ENCODE peak calls at places on chromosomes 3 and 15, in six cellular contexts. One of them, this sample, is unnamed.
A peak's percentile ranks its signal among the peaks of the same experiment; 100 is the strongest.

GRCh38 chr3:33645060-33645841 is 72.8 kb downstream of the CLASP2 start:
- DNase-seq in fibroblast of lung: peak; percentile 40
- DNase-seq in RWPE1: peak; percentile 8
- DNase-seq in lung: no peak
- DNase-seq in substantia nigra: no peak
- DNase-seq in keratinocyte: no peak
- DNase-seq in this sample: no peak

GRCh38 chr3:112327371-112327951 is 5.5 kb upstream of the CD200 start:
- DNase-seq in RWPE1: peak; percentile 45
- DNase-seq in substantia nigra: no peak
- DNase-seq in fibroblast of lung: peak; percentile 77
- DNase-seq in keratinocyte: peak; percentile 17
- DNase-seq in lung: no peak
- DNase-seq in this sample: peak; percentile 18

GRCh38 chr15:40029979-40030893 is 8.7 kb downstream of the SRP14 start:
- DNase-seq in keratinocyte: no peak
- DNase-seq in RWPE1: no peak
- DNase-seq in fibroblast of lung: peak; percentile 28
- DNase-seq in substantia nigra: no peak
- DNase-seq in lung: no peak
- DNase-seq in this sample: no peak

GRCh38 chr3:27166888-27167287 is 202.3 kb downstream of the NEK10 start:
- DNase-seq in substantia nigra: no peak
- DNase-seq in lung: no peak
- DNase-seq in RWPE1: peak; percentile 6
- DNase-seq in keratinocyte: peak; percentile 5
- DNase-seq in fibroblast of lung: peak; percentile 91
- DNase-seq in this sample: peak; percentile 58

GRCh38 chr3:27680517-27681246 is 41.4 kb downstream of the EOMES start:
- DNase-seq in substantia nigra: no peak
- DNase-seq in lung: no peak
- DNase-seq in RWPE1: no peak
- DNase-seq in fibroblast of lung: no peak
- DNase-seq in keratinocyte: no peak
- DNase-seq in this sample: no peak

GRCh38 chr15:33310481-33311311 is at the start of gene RYR3:
- DNase-seq in lung: no peak
- DNase-seq in RWPE1: no peak
- DNase-seq in substantia nigra: peak; percentile 47
- DNase-seq in keratinocyte: no peak
- DNase-seq in fibroblast of lung: peak; percentile 9
- DNase-seq in this sample: no peak

GRCh38 chr3:15217011-15217671 is 11.1 kb downstream of the CAPN7 start:
- DNase-seq in fibroblast of lung: no peak
- DNase-seq in keratinocyte: no peak
- DNase-seq in lung: no peak
- DNase-seq in RWPE1: no peak
- DNase-seq in substantia nigra: no peak
- DNase-seq in this sample: no peak

GRCh38 chr3:111392911-111393351 is 149.1 kb upstream of the CD96 start:
- DNase-seq in fibroblast of lung: no peak
- DNase-seq in keratinocyte: no peak
- DNase-seq in lung: no peak
- DNase-seq in substantia nigra: no peak
- DNase-seq in RWPE1: no peak
- DNase-seq in this sample: peak; percentile 95

GRCh38 chr3:29922990-29923746 is 642.3 kb downstream of the RBMS3 start:
- DNase-seq in lung: no peak
- DNase-seq in substantia nigra: no peak
- DNase-seq in fibroblast of lung: peak; percentile 95
- DNase-seq in keratinocyte: peak; percentile 30
- DNase-seq in RWPE1: peak; percentile 2
- DNase-seq in this sample: peak; percentile 98

GRCh38 chr3:10099030-10099429 is 9.0 kb downstream of the FANCD2OS start:
- DNase-seq in substantia nigra: no peak
- DNase-seq in lung: no peak
- DNase-seq in fibroblast of lung: no peak
- DNase-seq in RWPE1: no peak
- DNase-seq in keratinocyte: no peak
- DNase-seq in this sample: no peak

GRCh38 chr3:157311633-157312365 is 124.9 kb upstream of the PTX3 start:
- DNase-seq in fibroblast of lung: peak; percentile 98
- DNase-seq in lung: no peak
- DNase-seq in substantia nigra: no peak
- DNase-seq in keratinocyte: no peak
- DNase-seq in RWPE1: no peak
- DNase-seq in this sample: no peak

GRCh38 chr15:63983071-63983711 is 63.1 kb downstream of the DAPK2 start:
- DNase-seq in fibroblast of lung: no peak
- DNase-seq in lung: no peak
- DNase-seq in RWPE1: no peak
- DNase-seq in substantia nigra: no peak
- DNase-seq in keratinocyte: no peak
- DNase-seq in this sample: no peak

GRCh38 chr3:149765762-149766334 is 13.6 kb upstream of the COMMD2 start:
- DNase-seq in keratinocyte: no peak
- DNase-seq in fibroblast of lung: peak; percentile 67
- DNase-seq in substantia nigra: no peak
- DNase-seq in lung: no peak
- DNase-seq in RWPE1: peak; percentile 9
- DNase-seq in this sample: no peak

GRCh38 chr3:138935864-138936762 is 10.8 kb downstream of the FOXL2 start:
- DNase-seq in lung: peak; percentile 67
- DNase-seq in keratinocyte: no peak
- DNase-seq in fibroblast of lung: peak; percentile 50
- DNase-seq in RWPE1: peak; percentile 75
- DNase-seq in substantia nigra: peak; percentile 59
- DNase-seq in this sample: no peak

GRCh38 chr15:94306700-94307650 is 75.6 kb downstream of the MCTP2 start:
- DNase-seq in RWPE1: peak; percentile 53
- DNase-seq in substantia nigra: no peak
- DNase-seq in fibroblast of lung: no peak
- DNase-seq in keratinocyte: no peak
- DNase-seq in lung: no peak
- DNase-seq in this sample: no peak

GRCh38 chr15:37081985-37082384 is 18.4 kb downstream of the MEIS2 start:
- DNase-seq in keratinocyte: no peak
- DNase-seq in RWPE1: no peak
- DNase-seq in lung: no peak
- DNase-seq in substantia nigra: no peak
- DNase-seq in fibroblast of lung: no peak
- DNase-seq in this sample: no peak
- H3K27ac ChIP-seq in keratinocyte: no peak overlapping the region
- H3K27ac ChIP-seq in RWPE1: no peak overlapping the region
- H3K27ac ChIP-seq in lung: no peak overlapping the region
- H3K27ac ChIP-seq in substantia nigra: no peak overlapping the region
- H3K27ac ChIP-seq in fibroblast of lung: no peak overlapping the region
- H3K27ac ChIP-seq in this sample: no peak overlapping the region

GRCh38 chr15:45376300-45376928 is 1.9 kb downstream of the GATM start:
- DNase-seq in RWPE1: no peak
- DNase-seq in keratinocyte: no peak
- DNase-seq in fibroblast of lung: no peak
- DNase-seq in lung: no peak
- DNase-seq in substantia nigra: peak; percentile 44
- DNase-seq in this sample: no peak
- H3K27ac ChIP-seq in RWPE1: no peak overlapping the region
- H3K27ac ChIP-seq in keratinocyte: no peak overlapping the region
- H3K27ac ChIP-seq in fibroblast of lung: no peak overlapping the region
- H3K27ac ChIP-seq in lung: no peak overlapping the region
- H3K27ac ChIP-seq in substantia nigra: peak overlapping the region; percentile 98
- H3K27ac ChIP-seq in this sample: no peak overlapping the region

DNA sequence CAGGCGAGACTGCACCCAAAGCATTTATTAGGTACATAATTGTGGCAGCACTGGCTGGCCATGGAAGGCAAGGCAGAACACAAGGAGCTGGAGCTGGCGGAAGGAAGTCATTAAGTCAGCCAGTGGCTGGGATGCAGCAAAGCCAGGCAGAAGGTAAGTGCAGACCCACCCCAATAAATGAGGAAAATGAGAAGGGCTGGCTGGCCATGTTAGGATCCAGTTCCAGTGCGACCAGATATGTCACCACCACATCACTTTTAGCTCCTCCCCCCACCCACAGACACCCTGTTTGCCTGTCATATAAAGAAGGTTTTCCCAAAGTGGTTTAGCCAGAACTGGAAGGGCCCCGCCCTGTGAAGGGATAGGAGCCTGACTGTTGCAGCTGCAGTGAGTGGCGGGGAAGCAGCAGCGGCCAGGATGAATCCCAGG is at the start of gene FURIN:
- DNase-seq in fibroblast of lung: no peak
- DNase-seq in substantia nigra: no peak
- DNase-seq in lung: no peak
- DNase-seq in RWPE1: no peak
- DNase-seq in keratinocyte: no peak
- DNase-seq in this sample: no peak
- H3K27ac ChIP-seq in fibroblast of lung: peak within 1 kb of the TSS; percentile 17
- H3K27ac ChIP-seq in substantia nigra: peak within 1 kb of the TSS; percentile 29
- H3K27ac ChIP-seq in lung: peak within 1 kb of the TSS; percentile 89
- H3K27ac ChIP-seq in RWPE1: peak within 1 kb of the TSS; percentile 88
- H3K27ac ChIP-seq in keratinocyte: peak within 1 kb of the TSS; percentile 92
- H3K27ac ChIP-seq in this sample: peak within 1 kb of the TSS; percentile 89

DNA sequence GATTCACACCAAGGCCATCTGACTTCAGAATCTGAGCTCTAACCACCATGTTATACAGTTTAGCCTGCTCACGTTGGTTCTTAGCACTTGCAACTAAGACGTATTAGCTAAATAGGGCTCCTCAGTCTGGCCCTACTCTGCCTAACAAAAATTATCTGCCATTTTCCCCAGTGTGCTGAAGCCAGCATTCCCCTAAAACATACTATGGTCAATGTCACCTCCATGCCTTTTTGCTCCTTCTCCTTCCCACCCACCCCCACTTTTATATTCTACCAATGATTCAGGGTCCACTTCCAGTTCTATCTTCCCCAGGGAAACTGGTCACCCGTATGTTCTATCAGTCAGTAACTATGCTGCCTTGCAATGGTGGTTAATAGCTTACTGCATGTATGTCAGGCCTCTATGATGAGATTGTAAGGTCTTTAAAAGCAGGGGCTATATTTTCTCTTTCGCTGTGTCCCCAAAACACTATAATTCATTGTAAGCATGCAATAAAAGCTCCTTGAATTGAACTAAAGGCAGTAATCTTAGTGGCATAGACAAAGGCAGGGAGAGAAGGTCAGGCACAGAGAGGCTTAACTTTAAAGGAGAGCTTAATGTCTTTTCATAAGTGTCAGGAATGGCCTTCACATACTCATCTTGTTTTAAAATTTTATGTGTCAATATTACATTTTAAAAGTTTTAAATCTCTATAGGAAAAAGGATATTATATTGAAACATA is 23.3 kb downstream of the POPDC2 start:
- DNase-seq in fibroblast of lung: no peak
- DNase-seq in lung: no peak
- DNase-seq in keratinocyte: no peak
- DNase-seq in substantia nigra: no peak
- DNase-seq in RWPE1: no peak
- DNase-seq in this sample: no peak
- H3K27ac ChIP-seq in fibroblast of lung: peak overlapping the region; percentile 90
- H3K27ac ChIP-seq in lung: peak overlapping the region; percentile 15
- H3K27ac ChIP-seq in keratinocyte: no peak overlapping the region
- H3K27ac ChIP-seq in substantia nigra: no peak overlapping the region
- H3K27ac ChIP-seq in RWPE1: no peak overlapping the region
- H3K27ac ChIP-seq in this sample: peak overlapping the region; percentile 94

GRCh38 chr15:43102181-43102580 is 3.7 kb downstream of the UBR1 start:
- DNase-seq in fibroblast of lung: no peak
- DNase-seq in substantia nigra: no peak
- DNase-seq in lung: no peak
- DNase-seq in keratinocyte: no peak
- DNase-seq in RWPE1: no peak
- DNase-seq in this sample: no peak

GRCh38 chr15:43104426-43104825 is 1.4 kb downstream of the UBR1 start:
- DNase-seq in RWPE1: peak; percentile 55
- DNase-seq in substantia nigra: no peak
- DNase-seq in fibroblast of lung: no peak
- DNase-seq in lung: no peak
- DNase-seq in keratinocyte: no peak
- DNase-seq in this sample: no peak

GRCh38 chr15:43105077-43105769 is 615 bp downstream of the UBR1 start:
- DNase-seq in lung: no peak
- DNase-seq in keratinocyte: no peak
- DNase-seq in RWPE1: peak; percentile 40
- DNase-seq in fibroblast of lung: no peak
- DNase-seq in substantia nigra: no peak
- DNase-seq in this sample: no peak

GRCh38 chr15:43105778-43106485 is at the start of gene UBR1:
- DNase-seq in lung: peak; percentile 89
- DNase-seq in substantia nigra: peak; percentile 88
- DNase-seq in RWPE1: peak; percentile 87
- DNase-seq in keratinocyte: peak; percentile 59
- DNase-seq in fibroblast of lung: peak; percentile 95
- DNase-seq in this sample: no peak

DNA sequence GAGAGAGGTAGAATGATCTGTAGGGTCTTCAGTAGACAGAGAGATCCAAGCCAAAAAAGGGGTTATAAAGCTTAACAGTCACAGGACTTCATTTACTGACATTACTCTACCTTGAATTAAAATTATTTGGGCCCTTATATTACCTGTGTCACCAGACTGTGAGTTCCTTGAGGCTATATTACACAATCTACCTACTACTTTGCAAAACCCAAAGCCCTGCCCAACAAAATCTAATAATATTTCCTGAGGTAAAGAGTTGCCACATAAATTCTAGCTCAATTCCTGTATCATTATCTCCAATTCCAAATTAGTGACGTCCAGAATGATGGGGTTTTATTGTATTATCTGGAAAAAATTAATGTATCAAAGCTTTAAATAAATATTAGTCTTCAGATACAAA is 1.9 kb downstream of the UBR1 start:
- DNase-seq in lung: no peak
- DNase-seq in keratinocyte: no peak
- DNase-seq in substantia nigra: no peak
- DNase-seq in RWPE1: no peak
- DNase-seq in fibroblast of lung: no peak
- DNase-seq in this sample: no peak
- H3K27ac ChIP-seq in lung: no peak overlapping the region
- H3K27ac ChIP-seq in keratinocyte: peak overlapping the region; percentile 58
- H3K27ac ChIP-seq in substantia nigra: no peak overlapping the region
- H3K27ac ChIP-seq in RWPE1: no peak overlapping the region
- H3K27ac ChIP-seq in fibroblast of lung: no peak overlapping the region
- H3K27ac ChIP-seq in this sample: peak overlapping the region; percentile 79

GRCh38 chr3:126474498-126475410 is 937 bp downstream of the ZXDC start:
- DNase-seq in substantia nigra: no peak
- DNase-seq in RWPE1: no peak
- DNase-seq in keratinocyte: no peak
- DNase-seq in fibroblast of lung: peak; percentile 41
- DNase-seq in lung: peak; percentile 56
- DNase-seq in this sample: no peak
- H3K27ac ChIP-seq in substantia nigra: peak overlapping the region; percentile 79
- H3K27ac ChIP-seq in RWPE1: peak overlapping the region; percentile 93
- H3K27ac ChIP-seq in keratinocyte: peak overlapping the region; percentile 65
- H3K27ac ChIP-seq in fibroblast of lung: peak overlapping the region; percentile 68
- H3K27ac ChIP-seq in lung: peak overlapping the region; percentile 85
- H3K27ac ChIP-seq in this sample: peak overlapping the region; percentile 93

DNA sequence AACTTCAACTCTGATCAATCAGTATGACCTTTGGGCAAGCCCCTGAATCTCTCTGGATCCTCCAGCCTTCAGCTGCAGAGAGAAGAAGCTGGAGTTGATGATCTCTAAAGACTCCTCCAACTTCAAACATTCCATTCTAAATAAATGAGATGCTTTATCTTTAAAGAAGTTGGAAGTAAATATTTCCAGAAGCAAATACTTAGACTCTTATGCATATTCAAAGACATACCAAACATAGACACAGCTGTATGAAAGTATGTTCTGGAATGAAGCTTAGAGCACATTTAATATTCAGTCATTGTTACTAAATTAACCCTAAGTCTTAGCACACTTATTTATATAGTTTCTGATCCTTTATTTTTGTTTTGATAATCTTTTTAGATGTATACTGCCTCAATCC is 77.6 kb upstream of the ACP3 start:
- DNase-seq in substantia nigra: no peak
- DNase-seq in RWPE1: no peak
- DNase-seq in keratinocyte: no peak
- DNase-seq in lung: no peak
- DNase-seq in fibroblast of lung: no peak
- DNase-seq in this sample: no peak
- H3K27ac ChIP-seq in substantia nigra: no peak overlapping the region
- H3K27ac ChIP-seq in RWPE1: no peak overlapping the region
- H3K27ac ChIP-seq in keratinocyte: no peak overlapping the region
- H3K27ac ChIP-seq in lung: no peak overlapping the region
- H3K27ac ChIP-seq in fibroblast of lung: no peak overlapping the region
- H3K27ac ChIP-seq in this sample: no peak overlapping the region

This sample was measured in epithelial cell of prostate.